ENCODE peak calls at places on chromosome 19, in six cellular contexts. S is small intestine, Z is pancreas, W is body of pancreas, U is tibial artery, A is cardiac muscle cell. M is an unnamed sample. For H3K9me3, the result is how much of the 10 kb centered on the place peaks cover.

GRCh38 chr19:35904312-35905068 is 2.2 kb downstream of the HCST start:
- DNase-seq in Z (no peak), U (no peak), A (no peak), W (no peak), S (no peak), M (no peak)

GRCh38 chr19:43489310-43489709 is 15.2 kb downstream of the PHLDB3 start:
- DNase-seq in A (no peak), W (no peak), S (no peak), Z (no peak), U (no peak), M (no peak)

GRCh38 chr19:44603201-44603945 is 10.0 kb upstream of the IGSF23 start:
- DNase-seq in A (no peak), S (peak), W (no peak), U (no peak), Z (no peak), M (no peak)

GRCh38 chr19:33355535-33355934 is 18.0 kb upstream of the CEBPG start:
- DNase-seq in S (no peak), U (no peak), W (no peak), A (no peak), Z (no peak), M (no peak)

GRCh38 chr19:38250821-38251563 is 5.2 kb downstream of the PPP1R14A start:
- DNase-seq in S (peak), W (peak), Z (peak), A (peak), U (peak), M (peak)

GRCh38 chr19:33171222-33171795 is 22.8 kb upstream of the LRP3 start:
- DNase-seq in Z (no peak), A (no peak), U (no peak), S (peak), W (no peak), M (no peak)

GRCh38 chr19:18433735-18434398 is 4.1 kb downstream of the ISYNA1 start:
- DNase-seq in Z (no peak), A (peak), U (no peak), S (no peak), W (no peak), M (no peak)

GRCh38 chr19:47542030-47542475 is 27.2 kb upstream of the NAPA start:
- DNase-seq in A (peak), Z (no peak), W (no peak), U (no peak), S (no peak), M (no peak)

GRCh38 chr19:49490287-49491029 is 3.0 kb downstream of the RPL13A start:
- DNase-seq in A (no peak), Z (no peak), S (no peak), W (no peak), U (no peak), M (no peak)

GRCh38 chr19:4707956-4708650 is 15.5 kb downstream of the DPP9 start:
- DNase-seq in W (peak), U (no peak), S (no peak), A (no peak), Z (peak), M (no peak)

GRCh38 chr19:46932346-46932745 is 71.5 kb downstream of the ARHGAP35 start:
- DNase-seq in U (no peak), W (no peak), A (no peak), S (no peak), Z (no peak), M (no peak)

GRCh38 chr19:40827386-40828247 is 22.6 kb downstream of the CYP2A6 start:
- DNase-seq in S (no peak), Z (no peak), W (no peak), U (peak), A (no peak), M (no peak)

GRCh38 chr19:54364775-54365257 is at the start of gene LAIR1:
- DNase-seq in A (no peak), U (peak), S (peak), Z (no peak), W (no peak), M (no peak)

GRCh38 chr19:45276284-45276687 is 25.2 kb downstream of the MARK4 start:
- DNase-seq in Z (no peak), A (peak), S (no peak), W (no peak), U (no peak), M (no peak)

GRCh38 chr19:3576696-3577443 is 4.1 kb downstream of the HMG20B start:
- DNase-seq in S (no peak), U (peak), A (peak), Z (no peak), W (no peak), M (no peak)

GRCh38 chr19:10139952-10140351 is 20.3 kb upstream of the EIF3G start:
- DNase-seq in S (no peak), A (no peak), Z (no peak), U (no peak), W (no peak), M (no peak)

DNA sequence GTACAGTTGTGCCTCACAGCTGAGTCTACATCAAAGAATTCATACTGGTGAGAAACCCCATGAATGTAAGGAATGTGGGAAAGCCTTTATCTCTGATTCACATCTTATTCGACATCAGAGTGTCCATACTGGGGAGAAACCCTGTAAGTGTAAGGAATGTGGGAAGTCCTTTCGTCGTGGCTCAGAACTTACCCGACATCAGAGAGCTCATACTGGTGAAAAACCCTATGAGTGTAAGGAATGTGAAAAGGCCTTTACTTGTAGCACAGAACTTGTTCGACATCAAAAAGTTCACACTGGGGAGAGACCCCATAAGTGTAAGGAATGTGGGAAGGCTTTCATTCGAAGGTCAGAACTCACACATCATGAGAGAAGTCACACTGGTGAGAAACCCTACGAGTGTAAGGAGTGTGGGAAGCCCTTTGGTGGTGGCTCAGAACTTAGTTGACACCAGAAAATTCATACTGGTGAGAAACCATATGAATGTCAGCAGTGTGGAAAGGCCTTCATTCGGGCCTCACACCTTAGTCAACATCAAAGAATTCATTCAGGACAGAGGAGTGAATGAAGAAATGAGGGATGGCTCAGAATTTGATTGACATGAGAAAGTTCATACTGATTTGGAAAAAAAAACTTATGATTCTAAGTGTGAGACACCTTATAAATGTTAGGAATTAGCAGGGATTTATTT is 80.9 kb upstream of the ZNF420 start:
- DNase-seq in U (no peak), A (no peak), Z (no peak), W (no peak), S (no peak), M (no peak)
- H3K9me3 ChIP-seq in U (under half), A (under half), Z (under half), W (under half), S (under half), M (under half)

GRCh38 chr19:8340341-8341096 is 2.5 kb downstream of the KANK3 start:
- DNase-seq in S (no peak), U (no peak), A (no peak), Z (no peak), W (no peak), M (peak)
- H3K9me3 ChIP-seq in S (under half), U (under half), A (under half), Z (under half), W (under half), M (under half)

GRCh38 chr19:19937403-19937802 is 36.7 kb downstream of the ZNF93 start:
- DNase-seq in S (no peak), U (no peak), W (no peak), A (no peak), Z (no peak), M (no peak)
- H3K9me3 ChIP-seq in S (under half), U (under half), W (under half), A (under half), Z (under half), M (under half)

GRCh38 chr19:15948223-15949058 is at the start of gene OR10H4:
- DNase-seq in U (no peak), S (no peak), Z (no peak), A (no peak), W (no peak), M (no peak)

GRCh38 chr19:15944401-15944800 is 4.4 kb upstream of the OR10H4 start:
- DNase-seq in S (no peak), U (no peak), W (no peak), Z (no peak), A (no peak), M (no peak)

GRCh38 chr19:15945301-15945700 is 3.5 kb upstream of the OR10H4 start:
- DNase-seq in A (no peak), W (no peak), U (no peak), S (no peak), Z (no peak), M (no peak)
- H3K9me3 ChIP-seq in A (under half), W (under half), U (under half), S (under half), Z (under half), M (under half)

GRCh38 chr19:6793411-6793810 is 20.9 kb downstream of the VAV1 start:
- DNase-seq in A (no peak), Z (no peak), S (no peak), W (no peak), U (no peak), M (no peak)

GRCh38 chr19:6796278-6796677 is 23.8 kb downstream of the VAV1 start:
- DNase-seq in Z (no peak), U (no peak), S (no peak), A (no peak), W (no peak), M (no peak)

GRCh38 chr19:6793973-6794372 is 21.5 kb downstream of the VAV1 start:
- DNase-seq in A (no peak), W (no peak), Z (no peak), U (no peak), S (no peak), M (no peak)

GRCh38 chr19:6791237-6791636 is 18.7 kb downstream of the VAV1 start:
- DNase-seq in W (no peak), S (no peak), A (no peak), U (no peak), Z (no peak), M (no peak)

GRCh38 chr19:6794817-6795431 is 22.4 kb downstream of the VAV1 start:
- DNase-seq in U (no peak), Z (no peak), A (no peak), S (no peak), W (no peak), M (no peak)
- H3K9me3 ChIP-seq in U (under half), Z (under half), A (under half), S (under half), W (under half), M (under half)

GRCh38 chr19:51965583-51965982 is 21.1 kb downstream of the ZNF350 start:
- DNase-seq in W (no peak), Z (no peak), U (no peak), S (no peak), A (no peak), M (no peak)

GRCh38 chr19:51971624-51972023 is 15.0 kb downstream of the ZNF350 start:
- DNase-seq in U (no peak), S (no peak), W (no peak), Z (no peak), A (no peak), M (no peak)

DNA sequence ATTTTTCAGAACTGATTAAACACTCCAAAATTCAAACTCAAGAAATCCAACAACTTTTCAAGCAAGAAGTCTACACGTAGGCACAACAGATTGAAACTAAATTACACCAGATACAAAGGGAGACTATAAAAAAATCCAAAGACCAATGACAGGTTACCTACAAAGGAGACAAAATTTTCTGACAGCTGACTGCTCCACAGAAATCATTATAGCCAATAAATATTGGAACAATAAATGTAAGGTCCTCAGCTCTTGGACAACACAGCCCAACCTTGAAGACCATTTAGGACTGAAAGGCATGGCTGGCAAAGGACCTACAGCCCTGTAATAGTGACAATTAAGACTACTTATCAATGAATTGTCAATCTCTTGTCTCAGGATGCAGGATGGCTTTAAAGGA is 15.9 kb downstream of the ZNF350 start:
- DNase-seq in U (no peak), A (no peak), S (no peak), Z (no peak), W (no peak), M (no peak)
- H3K9me3 ChIP-seq in U (under half), A (under half), S (under half), Z (under half), W (under half), M (half or more)

GRCh38 chr19:55956431-55956830 is 8.8 kb downstream of the NLRP8 start:
- DNase-seq in U (no peak), W (no peak), Z (no peak), A (no peak), S (no peak), M (no peak)
- H3K9me3 ChIP-seq in U (under half), W (under half), Z (under half), A (under half), S (under half), M (under half)

M was measured in right atrium auricular region.